ENCODE peak calls at places on chromosomes 7 and 10, in four cellular contexts. X, B, N and K are unnamed samples.

GRCh38 chr10:12704488-12704887 is 297.0 kb downstream of the CCDC3 start:
- DNase-seq in X (no peak), B (no peak), N (no peak), K (no peak)

GRCh38 chr7:27133409-27134157 is 3.0 kb upstream of the HOXA4 start:
- DNase-seq in X (no peak), B (no peak), N (no peak), K (no peak)

GRCh38 chr10:98301664-98302319 is 33.8 kb upstream of the LOXL4 start:
- DNase-seq in X (peak; percentile 0), B (no peak), N (no peak), K (no peak)

GRCh38 chr10:86263209-86263608 is 103.4 kb downstream of the GRID1 start:
- DNase-seq in X (no peak), B (no peak), N (no peak), K (peak; percentile 79)

GRCh38 chr7:129574487-129574886 is 37.0 kb upstream of the NRF1 start:
- DNase-seq in X (no peak), B (no peak), N (no peak), K (no peak)

GRCh38 chr7:2106506-2106905 is 126.2 kb downstream of the MAD1L1 start:
- DNase-seq in X (no peak), B (no peak), N (no peak), K (no peak)

GRCh38 chr10:91409069-91409868 is 875 bp upstream of the HECTD2 start:
- DNase-seq in X (peak; percentile 87), B (peak; percentile 40), N (peak; percentile 77), K (peak; percentile 95)

GRCh38 chr7:91351374-91351773 is 87.1 kb downstream of the FZD1 start:
- DNase-seq in X (no peak), B (no peak), N (no peak), K (no peak)

GRCh38 chr7:17036584-17036983 is 154.8 kb upstream of the AGR3 start:
- DNase-seq in X (no peak), B (no peak), N (no peak), K (no peak)

GRCh38 chr7:133310232-133310852 is 57.5 kb downstream of the EXOC4 start:
- DNase-seq in X (peak; percentile 88), B (no peak), N (no peak), K (no peak)

GRCh38 chr7:100477871-100478248 is 1.2 kb downstream of the TSC22D4 start:
- DNase-seq in X (no peak), B (peak; percentile 34), N (no peak), K (no peak)

GRCh38 chr7:41052736-41053135 is 650.2 kb downstream of the INHBA start:
- DNase-seq in X (no peak), B (no peak), N (no peak), K (no peak)

GRCh38 chr10:116112232-116113231 is 160.5 kb downstream of the GFRA1 start:
- DNase-seq in X (no peak), B (no peak), N (no peak), K (no peak)

GRCh38 chr7:76397409-76398183 is 11.9 kb downstream of the SSC4D start:
- DNase-seq in X (peak; percentile 62), B (peak; percentile 86), N (peak; percentile 74), K (peak; percentile 93)

GRCh38 chr7:4834601-4835397 is 27.0 kb downstream of the PAPOLB start:
- DNase-seq in X (no peak), B (no peak), N (no peak), K (peak; percentile 77)

GRCh38 chr10:97422921-97423420 is 3.0 kb upstream of the PGAM1 start:
- DNase-seq in X (no peak), B (peak; percentile 52), N (no peak), K (no peak)

GRCh38 chr7:29926761-29927160 is 62.8 kb downstream of the SCRN1 start:
- DNase-seq in X (no peak), B (no peak), N (no peak), K (no peak)

GRCh38 chr10:115073796-115074195 is 19.4 kb upstream of the ATRNL1 start:
- DNase-seq in X (no peak), B (no peak), N (no peak), K (no peak)

GRCh38 chr7:14836571-14837189 is 65.9 kb downstream of the DGKB start:
- DNase-seq in X (peak; percentile 91), B (no peak), N (peak; percentile 82), K (peak; percentile 67)

GRCh38 chr7:5797716-5798115 is 16.3 kb upstream of the RNF216 start:
- DNase-seq in X (no peak), B (no peak), N (no peak), K (peak; percentile 12)

GRCh38 chr7:102291056-102291915 is 4.6 kb downstream of the SH2B2 start:
- DNase-seq in X (no peak), B (peak; percentile 32), N (no peak), K (no peak)

GRCh38 chr10:48287417-48288391 is 13.2 kb upstream of the FRMPD2 start:
- DNase-seq in X (peak; percentile 41), B (no peak), N (peak; percentile 83), K (no peak)

GRCh38 chr10:124646483-124647352 is 97.5 kb downstream of the FAM53B start:
- DNase-seq in X (no peak), B (no peak), N (no peak), K (peak; percentile 96)

GRCh38 chr10:85642082-85642420 is 724.5 kb downstream of the GRID1 start:
- DNase-seq in X (no peak), B (no peak), N (no peak), K (no peak)

GRCh38 chr7:97269741-97270140 is 152.2 kb downstream of the SDHAF3 start:
- DNase-seq in X (no peak), B (no peak), N (no peak), K (no peak)

GRCh38 chr10:73136627-73137026 is 26.4 kb downstream of the NUDT13 start:
- DNase-seq in X (no peak), B (no peak), N (no peak), K (no peak)

GRCh38 chr7:152553671-152554317 is 118.0 kb upstream of the KMT2C start:
- DNase-seq in X (no peak), B (no peak), N (no peak), K (no peak)

GRCh38 chr7:2609001-2609411 is 22.8 kb upstream of the TTYH3 start:
- DNase-seq in X (no peak), B (peak; percentile 30), N (no peak), K (peak; percentile 82)

GRCh38 chr10:14009315-14010082 is 321.2 kb downstream of the FRMD4A start:
- DNase-seq in X (peak; percentile 30), B (peak; percentile 66), N (no peak), K (no peak)

GRCh38 chr7:45116048-45116447 is 4.6 kb upstream of the TBRG4 start:
- DNase-seq in X (no peak), B (no peak), N (no peak), K (no peak)

GRCh38 chr7:98051118-98051744 is 55.4 kb upstream of the LMTK2 start:
- DNase-seq in X (peak; percentile 70), B (peak; percentile 72), N (peak; percentile 48), K (no peak)

GRCh38 chr7:140416560-140416959 is 12.7 kb downstream of the RAB19 start:
- DNase-seq in X (no peak), B (no peak), N (no peak), K (peak; percentile 42)

GRCh38 chr10:84352251-84352842 is 24.0 kb downstream of the CCSER2 start:
- DNase-seq in X (peak; percentile 4), B (peak; percentile 67), N (no peak), K (no peak)

GRCh38 chr7:97868788-97869187 is 3.4 kb downstream of the ASNS start:
- DNase-seq in X (no peak), B (no peak), N (no peak), K (no peak)

GRCh38 chr7:71131256-71131752 is 640 bp upstream of the GALNT17 start:
- DNase-seq in X (peak; percentile 36), B (no peak), N (peak; percentile 81), K (peak; percentile 84)